ENCODE peak calls at places on chromosomes 12 and 14, in seven cellular contexts. O, K, Y, H, A, J and Z are unnamed samples.

GRCh38 chr12:112117685-112118084 is 7.7 kb upstream of the TRAFD1 start:
- DNase-seq in Y (no peak), O (no peak), H (no peak), J (no peak), A (no peak), K (no peak), Z (no peak)

GRCh38 chr12:129873458-129873857 is 30.4 kb downstream of the TMEM132D start:
- DNase-seq in A (no peak), J (no peak), H (no peak), Y (no peak), O (no peak), K (no peak), Z (no peak)

GRCh38 chr12:93785262-93786010 is 108.3 kb downstream of the CRADD start:
- DNase-seq in O (peak), H (no peak), K (peak), Y (no peak), A (peak), J (peak), Z (no peak)

GRCh38 chr12:98845957-98846356 is 200.9 kb downstream of the APAF1 start:
- DNase-seq in O (no peak), A (no peak), Y (no peak), K (no peak), H (no peak), J (no peak), Z (no peak)

GRCh38 chr14:29773990-29774389 is 153.7 kb downstream of the PRKD1 start:
- DNase-seq in K (no peak), J (no peak), H (no peak), A (no peak), O (no peak), Y (no peak), Z (no peak)

GRCh38 chr14:28982228-28982627 is 215.6 kb downstream of the FOXG1 start:
- DNase-seq in K (no peak), Y (no peak), A (no peak), O (no peak), J (no peak), H (no peak), Z (no peak)

GRCh38 chr12:124938606-124939427 is 24.4 kb upstream of the UBC start:
- DNase-seq in A (peak), K (peak), Y (no peak), H (peak), J (no peak), O (peak), Z (peak)

GRCh38 chr14:68255697-68256178 is 436.2 kb downstream of the RAD51B start:
- DNase-seq in H (no peak), O (no peak), J (no peak), Y (no peak), K (no peak), A (no peak), Z (no peak)

GRCh38 chr14:54364555-54365415 is 32.0 kb upstream of the CDKN3 start:
- DNase-seq in H (no peak), J (no peak), Y (no peak), K (no peak), A (no peak), O (peak), Z (no peak)

GRCh38 chr14:59912443-59912842 is 7.5 kb upstream of the LRRC9 start:
- DNase-seq in O (no peak), Y (no peak), J (no peak), K (no peak), A (no peak), H (no peak), Z (no peak)

GRCh38 chr12:103495158-103495782 is 498 bp downstream of the C12orf42 start:
- DNase-seq in K (no peak), O (no peak), H (peak), Y (no peak), J (peak), A (peak), Z (no peak)

GRCh38 chr14:53715390-53715730 is 241.3 kb downstream of the BMP4 start:
- DNase-seq in J (peak), A (no peak), O (no peak), K (no peak), H (no peak), Y (no peak), Z (no peak)

GRCh38 chr12:63955831-63956685 is 111.6 kb downstream of the SRGAP1 start:
- DNase-seq in O (peak), J (no peak), H (no peak), A (no peak), K (peak), Y (no peak), Z (no peak)

GRCh38 chr14:101854366-101854765 is 92.9 kb downstream of the PPP2R5C start:
- DNase-seq in H (no peak), K (no peak), Y (no peak), O (no peak), A (peak), J (no peak), Z (no peak)

GRCh38 chr12:80277732-80278131 is 166.3 kb upstream of the PTPRQ start:
- DNase-seq in O (no peak), K (no peak), Y (no peak), H (no peak), A (no peak), J (no peak), Z (no peak)

GRCh38 chr14:79328863-79329262 is 882.4 kb downstream of the DIO2 start:
- DNase-seq in Y (no peak), A (no peak), J (no peak), K (no peak), O (no peak), H (no peak), Z (no peak)

GRCh38 chr12:62886796-62887195 is 48.2 kb downstream of the PPM1H start:
- DNase-seq in Y (no peak), K (no peak), J (no peak), H (no peak), A (no peak), O (no peak), Z (no peak)

GRCh38 chr12:64737539-64737938 is 21.7 kb downstream of the GNS start:
- DNase-seq in J (no peak), K (no peak), H (no peak), O (no peak), A (no peak), Y (no peak), Z (no peak)

GRCh38 chr12:12660201-12660600 is 35.8 kb downstream of the GPR19 start:
- DNase-seq in Y (no peak), A (no peak), K (no peak), J (no peak), H (no peak), O (no peak), Z (peak)

GRCh38 chr12:27549801-27550652 is 26.0 kb downstream of the PPFIBP1 start:
- DNase-seq in O (peak), A (peak), H (peak), K (peak), Y (peak), J (peak), Z (peak)

GRCh38 chr14:103385994-103386491 is 828 bp downstream of the MARK3 start:
- DNase-seq in A (peak), J (no peak), O (no peak), K (peak), H (peak), Y (no peak), Z (peak)

GRCh38 chr12:49540229-49541139 is 1.7 kb downstream of the KCNH3 start:
- DNase-seq in H (no peak), K (peak), O (peak), Y (no peak), A (no peak), J (no peak), Z (peak)

GRCh38 chr12:74539765-74540526 is 2.3 kb downstream of the ATXN7L3B start:
- DNase-seq in O (no peak), Y (no peak), K (no peak), J (no peak), A (no peak), H (no peak), Z (no peak)

GRCh38 chr14:80465541-80466220 is 254.4 kb upstream of the DIO2 start:
- DNase-seq in A (no peak), O (no peak), J (no peak), Y (no peak), K (no peak), H (no peak), Z (no peak)

GRCh38 chr12:43896496-43896895 is 60.6 kb downstream of the TMEM117 start:
- DNase-seq in K (no peak), Y (no peak), A (no peak), O (no peak), H (no peak), J (no peak), Z (no peak)

GRCh38 chr12:131090254-131091210 is 136.8 kb downstream of the ADGRD1 start:
- DNase-seq in H (no peak), Y (no peak), K (peak), O (peak), J (no peak), A (peak), Z (peak)

GRCh38 chr14:52951730-52952481 is 1.1 kb upstream of the FERMT2 start:
- DNase-seq in J (peak), O (peak), K (peak), H (peak), A (peak), Y (peak), Z (no peak)

GRCh38 chr12:31959051-31959700 is at the start of gene RESF1:
- DNase-seq in J (peak), A (peak), H (peak), Y (peak), O (peak), K (peak), Z (peak)

GRCh38 chr14:55212611-55213010 is 21.2 kb upstream of the DLGAP5 start:
- DNase-seq in J (no peak), O (no peak), K (no peak), Y (no peak), A (no peak), H (no peak), Z (no peak)

GRCh38 chr12:111425655-111426054 is 19.9 kb downstream of the SH2B3 start:
- DNase-seq in Y (no peak), J (no peak), K (no peak), O (no peak), H (no peak), A (no peak), Z (no peak)

GRCh38 chr12:63916561-63917476 is 72.3 kb downstream of the SRGAP1 start:
- DNase-seq in H (no peak), K (no peak), J (no peak), O (no peak), A (no peak), Y (no peak), Z (no peak)

GRCh38 chr14:104746951-104747481 is 5.9 kb upstream of the SIVA1 start:
- DNase-seq in Y (no peak), K (peak), O (no peak), H (peak), J (no peak), A (peak), Z (no peak)

GRCh38 chr12:48104531-48104930 is 1.3 kb downstream of the SENP1 start:
- DNase-seq in Y (no peak), K (no peak), A (no peak), O (no peak), J (no peak), H (no peak), Z (no peak)

GRCh38 chr12:9651265-9651729 is 18.2 kb upstream of the CLEC2D start:
- DNase-seq in J (no peak), K (no peak), Y (no peak), O (no peak), A (no peak), H (no peak), Z (no peak)

DNA sequence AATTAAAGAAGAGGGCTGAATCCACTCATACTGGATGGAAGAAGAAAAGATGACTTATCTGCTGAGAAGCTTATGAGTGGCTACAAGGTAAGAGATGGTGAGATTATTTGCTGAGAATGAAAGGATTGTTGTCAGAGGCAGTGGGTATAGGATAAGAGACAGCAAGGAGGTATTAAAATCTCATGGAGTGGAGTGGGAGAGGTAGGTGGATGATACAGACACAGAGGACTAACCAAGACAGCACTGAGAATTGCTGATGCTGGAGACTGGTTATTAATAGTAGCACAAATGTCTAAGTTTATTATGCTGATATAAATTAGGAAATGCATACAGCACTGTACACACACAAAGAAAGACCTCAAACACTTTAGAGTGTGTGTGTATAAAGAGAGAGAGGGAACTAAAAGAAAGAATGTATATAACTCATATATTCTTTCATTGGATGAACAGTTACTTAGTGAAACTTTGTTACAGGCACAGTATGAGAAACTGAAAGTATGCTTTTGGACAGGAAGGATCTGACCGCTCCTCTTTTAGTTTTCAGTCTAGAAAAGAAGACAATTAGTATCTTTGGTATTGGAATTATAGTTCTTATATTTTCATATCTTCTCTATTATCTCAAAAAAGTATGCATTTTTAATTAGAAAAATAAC is 543.1 kb downstream of the LRFN5 start:
- DNase-seq in K (no peak), O (no peak), A (no peak), J (no peak), Y (no peak), H (no peak), Z (no peak)
- H3K4me3 ChIP-seq in K (no peak), O (no peak), A (no peak), J (no peak), Y (no peak), H (no peak), Z (no peak)

GRCh38 chr14:85599939-85600338 is 70.0 kb downstream of the FLRT2 start:
- DNase-seq in O (no peak), H (no peak), A (no peak), K (no peak), Y (no peak), J (no peak), Z (no peak)
- TF ChIP-seq CTCF in O (no peak), H (no peak), A (no peak), K (no peak), Y (no peak), J (no peak), Z (no peak)

GRCh38 chr14:50020799-50021198 is 95.6 kb downstream of the VCPKMT start:
- DNase-seq in A (no peak), H (no peak), Y (no peak), K (no peak), J (no peak), O (no peak), Z (no peak)

GRCh38 chr14:50020184-50020583 is 96.2 kb downstream of the VCPKMT start:
- DNase-seq in J (no peak), K (no peak), H (no peak), A (no peak), O (no peak), Y (no peak), Z (no peak)

GRCh38 chr14:50015708-50016107 is 100.7 kb downstream of the VCPKMT start:
- DNase-seq in H (no peak), A (no peak), J (no peak), O (no peak), K (no peak), Y (no peak), Z (no peak)

GRCh38 chr14:50021261-50021660 is 95.1 kb downstream of the VCPKMT start:
- DNase-seq in J (no peak), K (no peak), H (no peak), Y (no peak), A (no peak), O (no peak), Z (no peak)

GRCh38 chr14:50018236-50019210 is 97.8 kb downstream of the VCPKMT start:
- DNase-seq in Y (no peak), K (peak), A (peak), O (peak), J (no peak), H (peak), Z (no peak)
- TF ChIP-seq POLR2A in Y (no peak), K (no peak), A (no peak), O (no peak), J (no peak), H (no peak), Z (no peak)

DNA sequence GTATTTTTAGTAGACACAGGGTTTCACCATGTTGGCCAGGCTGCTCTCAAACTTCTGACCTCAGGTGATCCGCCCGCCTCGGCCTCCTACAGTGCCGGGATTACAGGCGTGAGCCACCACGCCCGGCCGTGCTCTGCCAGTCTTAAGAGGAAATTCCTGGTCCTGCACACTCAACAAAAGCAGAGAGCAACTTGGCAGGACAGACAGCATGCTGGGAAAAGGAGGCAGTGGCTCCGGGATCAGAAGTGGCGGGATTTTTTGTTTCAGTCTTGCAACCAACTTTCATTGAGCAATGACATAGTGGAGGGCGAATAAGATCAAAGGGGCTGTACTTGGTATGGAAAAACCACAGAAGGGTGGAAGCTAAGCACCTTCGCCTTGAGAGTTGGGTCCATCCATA is 2.1 kb downstream of the CKAP4 start:
- DNase-seq in Y (no peak), K (peak), O (peak), J (peak), A (peak), H (peak), Z (peak)
- H3K4me3 ChIP-seq in Y (peak), K (no peak), O (peak), J (peak), A (no peak), H (peak), Z (no peak)

GRCh38 chr12:50765325-50765911 is 1.5 kb downstream of the ATF1 start:
- DNase-seq in Y (no peak), H (peak), A (peak), K (no peak), O (no peak), J (peak), Z (peak)
- TF ChIP-seq CTCF in Y (peak), H (peak), A (peak), K (peak), O (peak), J (peak), Z (peak)

DNA sequence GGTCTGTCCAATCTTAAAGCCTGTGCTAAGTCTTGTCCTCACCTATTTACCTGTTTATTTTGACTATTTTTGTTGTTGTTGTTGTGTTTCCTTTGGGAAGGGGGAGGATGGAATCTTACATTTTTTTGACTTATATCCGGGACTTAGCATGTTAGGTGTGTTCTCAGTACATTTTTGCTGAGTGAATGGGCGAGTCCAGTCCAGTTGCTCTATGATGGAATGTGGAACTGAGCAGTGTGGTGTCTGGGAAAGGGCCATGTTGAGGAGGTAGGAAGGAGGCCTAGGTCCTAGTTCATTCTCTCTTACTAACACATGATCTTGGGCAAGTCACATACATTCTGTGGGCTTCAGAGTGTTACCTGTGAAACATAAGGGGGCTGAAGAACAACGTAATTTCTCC is 80.9 kb upstream of the SLC38A2 start:
- DNase-seq in O (no peak), J (no peak), A (no peak), K (no peak), H (no peak), Y (no peak), Z (no peak)
- TF ChIP-seq POLR2A in O (no peak), J (no peak), A (no peak), K (no peak), H (no peak), Y (no peak), Z (no peak)

GRCh38 chr14:74702293-74702692 is 10.6 kb downstream of the AREL1 start:
- DNase-seq in Y (no peak), K (no peak), H (no peak), J (no peak), A (no peak), O (no peak), Z (no peak)

GRCh38 chr14:74704656-74705055 is 8.2 kb downstream of the AREL1 start:
- DNase-seq in J (no peak), K (no peak), Y (no peak), A (no peak), H (no peak), O (no peak), Z (no peak)

GRCh38 chr14:74703043-74703442 is 9.8 kb downstream of the AREL1 start:
- DNase-seq in O (no peak), H (no peak), Y (no peak), K (no peak), J (no peak), A (no peak), Z (no peak)

GRCh38 chr14:74706101-74706500 is 6.8 kb downstream of the AREL1 start:
- DNase-seq in K (no peak), A (no peak), O (no peak), J (no peak), H (no peak), Y (no peak), Z (no peak)

GRCh38 chr14:74705607-74706006 is 7.3 kb downstream of the AREL1 start:
- DNase-seq in J (no peak), A (no peak), Y (no peak), K (no peak), H (no peak), O (no peak), Z (no peak)
- H3K4me3 ChIP-seq in J (no peak), A (no peak), Y (no peak), K (no peak), H (no peak), O (no peak), Z (no peak)

DNA sequence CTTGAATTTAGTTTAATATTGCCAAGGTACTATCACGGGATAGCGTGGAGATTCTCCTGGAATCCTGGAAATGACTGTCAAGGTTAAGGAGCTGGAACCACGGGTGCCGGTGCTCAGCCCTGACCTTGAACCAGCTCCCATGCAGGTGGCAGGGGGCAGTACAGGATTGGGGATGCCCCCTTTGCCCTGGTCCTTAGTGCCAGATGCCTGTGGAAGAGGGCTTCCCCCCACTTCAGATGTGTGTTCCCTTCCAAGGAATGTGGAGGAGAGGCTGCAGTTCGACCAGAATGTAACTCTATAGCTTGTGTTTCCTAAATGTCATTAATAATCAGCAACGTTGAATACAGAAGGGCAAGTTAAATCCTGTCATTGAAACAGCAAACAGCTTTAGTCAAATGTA is 258.9 kb downstream of the VRK1 start:
- DNase-seq in K (no peak), O (no peak), A (no peak), H (no peak), Y (no peak), J (no peak), Z (no peak)
- TF ChIP-seq CTCF in K (no peak), O (no peak), A (no peak), H (no peak), Y (no peak), J (no peak), Z (no peak)

DNA sequence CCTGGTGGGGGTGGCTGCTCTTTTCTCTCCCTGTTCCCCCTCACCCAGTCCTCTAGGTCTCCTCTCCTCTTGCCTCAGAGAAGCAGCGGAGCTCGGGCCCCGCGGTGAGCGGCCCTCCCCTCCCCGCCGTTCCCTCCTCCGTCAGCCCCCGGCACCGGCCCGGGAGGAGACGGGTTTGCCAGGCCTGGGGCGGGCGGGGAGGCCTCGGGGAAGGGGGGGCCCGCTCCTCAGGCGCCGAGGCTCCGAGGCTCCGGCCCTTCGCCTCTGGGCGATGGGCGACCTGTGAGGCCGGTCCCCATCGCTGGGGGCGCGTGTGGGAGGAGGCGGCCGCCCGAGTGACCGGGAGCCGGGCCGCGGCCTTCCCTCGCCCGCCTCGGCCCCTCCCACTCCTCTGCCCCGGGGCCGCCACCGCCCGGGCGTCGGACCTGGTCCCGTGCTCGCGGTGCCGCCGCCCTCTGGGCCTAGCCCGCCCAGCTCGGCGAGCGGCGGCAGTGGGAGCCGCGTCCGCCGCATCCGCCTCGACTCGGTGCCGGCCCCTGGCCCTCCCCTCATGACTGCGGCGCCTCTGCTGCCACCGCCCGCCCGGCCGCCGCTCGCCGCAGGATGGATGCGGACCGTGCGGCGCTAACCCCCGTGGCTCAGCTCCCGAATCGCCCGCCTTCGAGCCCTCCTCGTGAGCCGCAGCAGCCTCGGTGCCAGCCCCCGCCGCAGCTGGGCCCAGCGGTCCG is 458 bp downstream of the WNK1 start:
- DNase-seq in A (peak), J (no peak), H (peak), Y (no peak), K (no peak), O (no peak), Z (peak)
- TF ChIP-seq POLR2A in A (peak), J (peak), H (no peak), Y (peak), K (no peak), O (no peak), Z (no peak)